ENCODE peak calls at places on chromosomes 7 and 10, in five cellular contexts. F is lower leg skin, S is K562, I is IMR-90, R is heart left ventricle. C is an unnamed sample.

GRCh38 chr10:90997670-90998069 is 76.8 kb upstream of the ANKRD1 start:
- DNase-seq in F (no peak), S (no peak), I (no peak), R (no peak), C (no peak)

GRCh38 chr7:73828972-73829371 is 1.8 kb upstream of the CLDN4 start:
- DNase-seq in F (no peak), S (no peak), I (no peak), R (no peak), C (no peak)

GRCh38 chr10:118497227-118497626 is 98.2 kb downstream of the PRLHR start:
- DNase-seq in F (no peak), S (no peak), I (no peak), R (no peak), C (no peak)

GRCh38 chr7:22791204-22792158 is 31.2 kb downstream of the TOMM7 start:
- DNase-seq in F (no peak), S (no peak), I (peak; percentile 41), R (no peak), C (peak; percentile 44)

GRCh38 chr7:3482147-3482921 is 181.3 kb downstream of the SDK1 start:
- DNase-seq in F (no peak), S (peak; percentile 38), I (peak; percentile 35), R (no peak), C (peak; percentile 47)

GRCh38 chr10:102225646-102226541 is at the start of gene ELOVL3:
- DNase-seq in F (peak; percentile 92), S (peak; percentile 95), I (peak; percentile 91), R (peak; percentile 94), C (peak; percentile 97)

GRCh38 chr10:120949511-120950102 is 98.4 kb downstream of the WDR11 start:
- DNase-seq in F (no peak), S (no peak), I (no peak), R (no peak), C (no peak)

GRCh38 chr7:30927040-30927439 is 15.4 kb downstream of the AQP1 start:
- DNase-seq in F (no peak), S (no peak), I (no peak), R (no peak), C (no peak)

GRCh38 chr10:77643795-77644468 is 6.3 kb upstream of the KCNMA1 start:
- DNase-seq in F (no peak), S (peak; percentile 59), I (peak; percentile 73), R (no peak), C (peak; percentile 59)

GRCh38 chr10:123287594-123288247 is 133.5 kb downstream of the BUB3 start:
- DNase-seq in F (no peak), S (no peak), I (peak; percentile 2), R (no peak), C (peak; percentile 61)

GRCh38 chr10:127996586-127996985 is 89.7 kb downstream of the PTPRE start:
- DNase-seq in F (peak; percentile 35), S (no peak), I (no peak), R (no peak), C (no peak)

GRCh38 chr7:150739045-150739432 is 1.8 kb downstream of the GIMAP5 start:
- DNase-seq in F (no peak), S (no peak), I (no peak), R (no peak), C (no peak)

GRCh38 chr7:116354546-116355422 is 144.4 kb downstream of the TES start:
- DNase-seq in F (peak; percentile 60), S (peak; percentile 66), I (peak; percentile 98), R (peak; percentile 83), C (peak; percentile 53)

GRCh38 chr10:3948843-3949242 is 163.8 kb upstream of the KLF6 start:
- DNase-seq in F (peak; percentile 51), S (no peak), I (peak; percentile 79), R (no peak), C (no peak)

GRCh38 chr10:28616514-28616913 is 60.8 kb upstream of the BAMBI start:
- DNase-seq in F (no peak), S (no peak), I (no peak), R (no peak), C (no peak)

GRCh38 chr10:104333037-104333727 is 5.1 kb downstream of the ITPRIP start:
- DNase-seq in F (peak; percentile 14), S (peak; percentile 65), I (no peak), R (peak; percentile 34), C (no peak)

GRCh38 chr10:128982179-128982915 is 484.7 kb upstream of the MGMT start:
- DNase-seq in F (no peak), S (no peak), I (no peak), R (no peak), C (no peak)

GRCh38 chr7:88664630-88665233 is 94.8 kb upstream of the ZNF804B start:
- DNase-seq in F (no peak), S (no peak), I (no peak), R (no peak), C (peak; percentile 15)

GRCh38 chr10:79305515-79305914 is 41.8 kb upstream of the PPIF start:
- DNase-seq in F (no peak), S (no peak), I (no peak), R (no peak), C (no peak)

GRCh38 chr7:78345979-78346378 is 547.4 kb downstream of the PHTF2 start:
- DNase-seq in F (no peak), S (no peak), I (peak; percentile 34), R (no peak), C (no peak)

GRCh38 chr7:47690902-47691558 is 109.1 kb upstream of the TNS3 start:
- DNase-seq in F (no peak), S (no peak), I (peak; percentile 65), R (no peak), C (peak; percentile 45)

GRCh38 chr7:151020231-151020630 is 4.1 kb downstream of the ATG9B start:
- DNase-seq in F (no peak), S (no peak), I (no peak), R (no peak), C (no peak)

GRCh38 chr10:110733256-110733952 is 89.3 kb downstream of the RBM20 start:
- DNase-seq in F (no peak), S (no peak), I (no peak), R (no peak), C (no peak)
- TF ChIP-seq POLR2A in F (no peak), S (no peak), I (no peak), R (no peak), C (no peak)

GRCh38 chr10:93071674-93072224 is 1.9 kb upstream of the CYP26A1 start:
- DNase-seq in F (no peak), S (peak; percentile 93), I (no peak), R (no peak), C (no peak)

GRCh38 chr10:93072225-93072712 is 1.4 kb upstream of the CYP26A1 start:
- DNase-seq in F (no peak), S (no peak), I (no peak), R (no peak), C (no peak)

GRCh38 chr10:93070378-93071176 is 3.1 kb upstream of the CYP26A1 start:
- DNase-seq in F (no peak), S (no peak), I (no peak), R (no peak), C (no peak)

GRCh38 chr10:93072713-93073538 is 767 bp upstream of the CYP26A1 start:
- DNase-seq in F (no peak), S (no peak), I (no peak), R (no peak), C (no peak)

DNA sequence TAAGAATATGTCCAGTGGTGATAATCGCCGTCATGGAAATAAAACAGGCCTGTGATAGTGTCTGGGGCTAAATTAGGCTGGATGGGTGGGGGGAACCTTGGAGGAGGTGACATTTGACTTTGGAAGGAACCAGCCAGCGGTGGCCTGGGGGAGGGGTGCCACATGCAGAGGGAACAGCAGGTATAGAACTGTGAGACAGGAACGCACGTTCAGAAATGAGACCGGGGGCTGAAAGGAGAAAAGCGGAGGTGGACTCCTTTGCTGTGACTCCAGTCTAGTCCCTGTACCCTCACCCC is 2.6 kb upstream of the CYP26A1 start:
- DNase-seq in F (no peak), S (peak; percentile 73), I (no peak), R (no peak), C (no peak)
- TF ChIP-seq POLR2A in F (no peak), S (no peak), I (no peak), R (no peak), C (no peak)

DNA sequence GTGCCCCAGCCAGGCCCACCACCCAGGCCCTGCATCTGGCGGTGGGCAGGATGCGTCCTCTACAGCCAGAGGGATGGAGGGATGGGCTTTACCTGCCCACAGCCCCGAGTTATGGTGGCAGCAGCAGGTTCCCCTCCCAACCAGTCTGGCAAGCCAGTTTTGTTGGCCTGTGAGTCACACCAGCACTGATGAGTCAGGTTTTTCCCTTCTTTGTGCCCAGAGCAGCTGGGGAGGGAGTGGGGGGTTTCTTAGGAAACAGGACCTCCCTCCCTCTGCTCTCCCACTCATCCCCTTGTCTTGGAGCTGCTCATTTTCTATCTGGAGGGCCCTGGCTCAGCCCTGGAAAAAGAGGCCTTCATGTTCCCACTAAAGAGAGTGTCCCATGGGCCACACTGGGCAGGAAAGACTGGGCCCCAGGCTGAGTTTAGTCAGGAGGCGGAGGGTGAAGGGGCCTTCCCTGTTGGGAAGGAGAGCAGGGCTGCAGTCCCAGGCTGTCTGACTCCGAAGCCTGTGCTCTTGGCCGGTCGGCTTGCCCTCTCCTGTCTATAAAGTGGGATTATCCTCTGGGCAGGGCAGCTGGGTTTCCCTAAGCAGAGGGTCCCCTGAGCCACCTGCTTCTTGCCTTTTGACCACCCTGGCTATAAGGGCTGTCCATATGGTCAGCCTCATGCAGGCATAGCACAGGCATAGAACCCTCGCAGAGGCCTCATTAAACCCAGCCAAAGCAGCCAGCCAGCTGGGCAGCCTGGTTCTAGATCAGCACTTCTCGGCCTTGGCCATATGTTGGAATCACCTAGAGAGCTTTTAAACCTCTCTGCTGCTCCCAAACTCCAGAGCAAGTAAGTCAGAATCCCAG is 30.2 kb upstream of the ANKRD2 start:
- DNase-seq in F (peak; percentile 83), S (peak; percentile 58), I (peak; percentile 97), R (peak; percentile 79), C (peak; percentile 94)
- TF ChIP-seq POLR2A in F (no peak), S (no peak), I (peak; percentile 53), R (no peak), C (peak; percentile 10)

DNA sequence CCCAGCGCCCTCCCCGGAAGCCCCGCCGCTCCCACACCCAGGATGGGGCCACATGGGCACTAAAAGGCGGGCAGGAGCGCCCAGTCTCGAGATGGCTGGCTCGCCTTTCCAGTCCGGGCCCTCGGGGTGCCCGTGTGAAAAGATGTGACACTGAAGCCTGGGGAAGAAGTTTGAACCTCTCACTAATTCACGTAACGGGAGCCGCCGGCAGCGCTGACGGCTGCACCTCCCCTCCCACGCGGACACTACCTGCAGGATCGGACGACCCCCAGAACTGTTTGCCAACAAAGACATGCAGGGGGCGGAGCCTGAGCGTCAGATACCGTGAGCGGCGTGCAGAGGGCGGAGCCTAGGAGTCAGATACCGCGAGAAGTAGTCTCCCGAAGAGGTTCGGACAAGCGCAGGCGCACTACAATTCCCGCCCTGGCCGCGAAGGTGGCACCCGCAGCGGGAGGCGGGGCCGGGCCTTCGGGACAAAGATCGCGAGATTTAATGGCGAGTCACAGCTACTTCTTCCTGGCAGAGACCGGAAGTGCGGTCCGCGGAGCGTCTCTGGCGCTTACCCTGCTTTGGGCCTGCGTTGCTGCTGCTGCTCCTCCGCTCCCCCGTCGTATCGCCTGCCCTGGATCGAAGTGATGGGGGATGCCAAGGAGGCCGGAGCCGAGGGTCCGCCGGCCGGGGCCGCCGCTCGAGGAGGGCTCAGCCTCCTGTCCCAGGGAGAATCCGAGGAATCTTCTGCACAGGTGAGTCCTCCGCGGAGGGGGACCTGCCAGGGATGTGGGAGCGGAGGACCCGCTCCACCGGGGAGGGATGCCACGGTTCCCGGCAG is at the start of gene EDRF1:
- DNase-seq in F (peak; percentile 98), S (peak; percentile 97), I (peak; percentile 98), R (peak; percentile 99), C (peak; percentile 72)
- TF ChIP-seq POLR2A in F (peak; percentile 55), S (peak; percentile 89), I (peak; percentile 91), R (no peak), C (peak; percentile 82)

GRCh38 chr10:13743101-13743693 is 156.4 kb downstream of the PRPF18 start:
- DNase-seq in F (no peak), S (no peak), I (peak; percentile 11), R (peak; percentile 56), C (no peak)
- TF ChIP-seq POLR2A in F (no peak), S (no peak), I (no peak), R (no peak), C (no peak)